ENCODE peak calls at places on chromosomes 16 and 17, in four cellular contexts. J is omental fat pad, H is AG04450, W is GM12865. Q is an unnamed sample.
A peak's percentile ranks its signal among the peaks of the same experiment; 100 is the strongest.

GRCh38 chr17:46802831-46803230 is 15.7 kb downstream of the WNT3 start:
- DNase-seq in J (no peak), H (no peak), W (no peak), Q (no peak)

GRCh38 chr17:30000001-30000754 is 58.7 kb downstream of the EFCAB5 start:
- DNase-seq in J (no peak), H (no peak), W (no peak), Q (no peak)

GRCh38 chr16:19884021-19884485 is 595 bp downstream of the GPRC5B start:
- DNase-seq in J (no peak), H (no peak), W (no peak), Q (no peak)

GRCh38 chr16:81659249-81659648 is 119.8 kb upstream of the PLCG2 start:
- DNase-seq in J (no peak), H (no peak), W (no peak), Q (no peak)

GRCh38 chr16:85947511-85948509 is 48.8 kb downstream of the IRF8 start:
- DNase-seq in J (no peak), H (no peak), W (peak; percentile 95), Q (no peak)

GRCh38 chr17:28384281-28385036 is 13.0 kb downstream of the SARM1 start:
- DNase-seq in J (no peak), H (no peak), W (no peak), Q (no peak)

GRCh38 chr17:63774141-63774981 is at the start of gene DDX42:
- DNase-seq in J (peak; percentile 66), H (no peak), W (no peak), Q (no peak)

GRCh38 chr16:86306811-86307517 is 203.4 kb upstream of the FOXF1 start:
- DNase-seq in J (no peak), H (peak; percentile 60), W (no peak), Q (no peak)

GRCh38 chr17:15171433-15172047 is 93.6 kb downstream of the PMP22 start:
- DNase-seq in J (peak; percentile 31), H (peak; percentile 55), W (peak; percentile 6), Q (peak; percentile 64)

GRCh38 chr17:15920758-15921239 is 24.1 kb upstream of the ADORA2B start:
- DNase-seq in J (no peak), H (peak; percentile 94), W (no peak), Q (peak; percentile 64)

GRCh38 chr17:48515925-48516900 is 14.6 kb downstream of the HOXB1 start:
- DNase-seq in J (no peak), H (no peak), W (no peak), Q (no peak)

GRCh38 chr16:65624696-65625095 is 502.8 kb upstream of the CDH11 start:
- DNase-seq in J (no peak), H (no peak), W (no peak), Q (peak; percentile 22)

GRCh38 chr16:84647830-84648594 is at the start of gene KLHL36:
- DNase-seq in J (no peak), H (no peak), W (peak; percentile 60), Q (no peak)

GRCh38 chr17:74478369-74479100 is 12.1 kb downstream of the CD300A start:
- DNase-seq in J (no peak), H (no peak), W (peak; percentile 23), Q (no peak)

GRCh38 chr17:62165378-62165722 is 100.3 kb upstream of the MED13 start:
- DNase-seq in J (no peak), H (no peak), W (peak; percentile 46), Q (no peak)

GRCh38 chr17:58263773-58264172 is 17.0 kb downstream of the MPO start:
- DNase-seq in J (no peak), H (no peak), W (no peak), Q (no peak)

GRCh38 chr16:296806-297510 is 14.0 kb downstream of the PDIA2 start:
- DNase-seq in J (no peak), H (no peak), W (no peak), Q (no peak)

GRCh38 chr16:20566864-20567263 is 9.3 kb downstream of the ACSM2B start:
- DNase-seq in J (no peak), H (no peak), W (no peak), Q (no peak)

GRCh38 chr17:33712120-33712519 is 419.0 kb upstream of the ASIC2 start:
- DNase-seq in J (no peak), H (no peak), W (peak; percentile 1), Q (no peak)
- TF ChIP-seq CTCF in J (no peak), H (no peak), W (peak; percentile 3), Q (no peak)

GRCh38 chr17:43697937-43698336 is 36.2 kb upstream of the MEOX1 start:
- DNase-seq in J (no peak), H (no peak), W (no peak), Q (no peak)

GRCh38 chr17:43696891-43697290 is 35.2 kb upstream of the MEOX1 start:
- DNase-seq in J (no peak), H (no peak), W (no peak), Q (no peak)

GRCh38 chr17:43698678-43699437 is 37.1 kb upstream of the MEOX1 start:
- DNase-seq in J (no peak), H (no peak), W (no peak), Q (no peak)

GRCh38 chr17:43701318-43701743 is 39.6 kb upstream of the MEOX1 start:
- DNase-seq in J (no peak), H (no peak), W (peak; percentile 70), Q (peak; percentile 19)

DNA sequence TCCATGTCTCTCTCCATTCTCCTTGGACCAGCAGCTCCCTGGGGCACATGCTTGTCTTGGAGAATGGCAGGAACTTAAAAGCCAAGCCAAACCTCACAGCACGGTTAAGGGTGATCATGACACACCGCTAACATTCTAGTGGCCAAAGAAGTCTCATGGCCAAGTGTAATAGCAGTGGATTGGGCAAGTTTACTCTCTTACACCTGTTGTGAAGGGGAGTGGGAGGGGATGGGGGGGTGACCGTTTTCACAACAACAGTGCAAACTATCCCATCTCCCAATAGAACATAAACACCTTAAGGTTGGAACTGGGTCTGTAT is 37.7 kb upstream of the MEOX1 start:
- DNase-seq in J (no peak), H (no peak), W (no peak), Q (no peak)
- TF ChIP-seq CTCF in J (no peak), H (no peak), W (no peak), Q (no peak)

GRCh38 chr16:69929480-69929879 is 21.7 kb upstream of the CLEC18A start:
- DNase-seq in J (no peak), H (no peak), W (no peak), Q (no peak)
- TF ChIP-seq CTCF in J (no peak), H (no peak), W (no peak), Q (no peak)

GRCh38 chr16:1563786-1564185 is 30.3 kb downstream of the TMEM204 start:
- DNase-seq in J (no peak), H (no peak), W (no peak), Q (no peak)

GRCh38 chr16:1561266-1561665 is 27.8 kb downstream of the TMEM204 start:
- DNase-seq in J (no peak), H (no peak), W (no peak), Q (no peak)

GRCh38 chr16:1561836-1562235 is 28.4 kb downstream of the TMEM204 start:
- DNase-seq in J (no peak), H (no peak), W (no peak), Q (no peak)

GRCh38 chr16:1565083-1565805 is 31.8 kb downstream of the TMEM204 start:
- DNase-seq in J (no peak), H (no peak), W (no peak), Q (no peak)

DNA sequence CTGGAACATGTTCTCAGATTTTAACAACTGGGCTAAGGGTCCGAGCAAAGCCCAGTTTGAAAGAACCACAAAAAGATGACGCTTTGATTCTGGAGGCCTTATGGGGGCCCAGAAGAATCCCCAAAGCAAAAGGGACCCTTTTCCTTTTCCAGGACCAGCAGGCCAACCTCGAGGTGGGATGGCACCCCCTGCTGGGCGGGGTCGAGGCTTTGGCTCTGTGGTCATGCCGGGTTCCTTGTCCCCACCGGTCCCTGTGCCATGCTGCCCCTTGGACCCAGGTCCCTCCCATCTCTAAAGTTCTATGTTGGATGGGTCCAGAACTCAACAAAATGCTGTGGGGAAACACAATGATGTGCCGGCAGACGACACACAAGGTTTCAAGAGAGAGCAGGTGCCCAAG is 30.9 kb downstream of the TMEM204 start:
- DNase-seq in J (no peak), H (no peak), W (peak; percentile 10), Q (no peak)
- TF ChIP-seq CTCF in J (no peak), H (no peak), W (peak; percentile 7), Q (peak; percentile 17)

GRCh38 chr16:25395528-25395927 is 137.9 kb upstream of the ZKSCAN2 start:
- DNase-seq in J (no peak), H (no peak), W (no peak), Q (no peak)
- TF ChIP-seq CTCF in J (no peak), H (no peak), W (no peak), Q (no peak)

Q was measured in AG09319.